ENCODE peak calls at places on chromosomes 2 and 18, in six cellular contexts. Q is ovary, I is HCT116, U is transverse colon, F is right lobe of liver, H is testis. J is an unnamed sample.

GRCh38 chr2:59789523-59789922 is 763.9 kb downstream of the BCL11A start:
- DNase-seq in Q (no peak), I (no peak), U (no peak), F (no peak), H (no peak), J (no peak)

GRCh38 chr2:23058435-23058834 is 326.5 kb upstream of the KLHL29 start:
- DNase-seq in Q (no peak), I (no peak), U (no peak), F (no peak), H (no peak), J (no peak)

GRCh38 chr2:189982777-189983394 is 79.6 kb downstream of the MSTN start:
- DNase-seq in Q (no peak), I (no peak), U (no peak), F (no peak), H (no peak), J (peak)

GRCh38 chr2:167749641-167750040 is 497.8 kb downstream of the STK39 start:
- DNase-seq in Q (no peak), I (no peak), U (no peak), F (no peak), H (no peak), J (no peak)

GRCh38 chr18:41767960-41768359 is 187.1 kb upstream of the PIK3C3 start:
- DNase-seq in Q (no peak), I (no peak), U (no peak), F (no peak), H (peak), J (peak)

GRCh38 chr2:236691799-236692167 is 122.2 kb downstream of the ACKR3 start:
- DNase-seq in Q (no peak), I (no peak), U (no peak), F (no peak), H (no peak), J (no peak)

GRCh38 chr18:74521068-74521725 is 13.1 kb upstream of the CNDP1 start:
- DNase-seq in Q (no peak), I (no peak), U (no peak), F (no peak), H (no peak), J (no peak)

GRCh38 chr2:238803996-238804395 is 43.9 kb upstream of the TWIST2 start:
- DNase-seq in Q (no peak), I (no peak), U (no peak), F (no peak), H (no peak), J (no peak)

GRCh38 chr18:74577019-74577418 is 20.7 kb upstream of the ZNF407 start:
- DNase-seq in Q (no peak), I (no peak), U (no peak), F (no peak), H (no peak), J (no peak)

GRCh38 chr2:96158554-96158940 is 13.3 kb upstream of the DUSP2 start:
- DNase-seq in Q (no peak), I (no peak), U (no peak), F (no peak), H (no peak), J (no peak)

GRCh38 chr2:105644174-105644980 is 100.3 kb upstream of the NCK2 start:
- DNase-seq in Q (no peak), I (no peak), U (no peak), F (peak), H (no peak), J (no peak)

DNA sequence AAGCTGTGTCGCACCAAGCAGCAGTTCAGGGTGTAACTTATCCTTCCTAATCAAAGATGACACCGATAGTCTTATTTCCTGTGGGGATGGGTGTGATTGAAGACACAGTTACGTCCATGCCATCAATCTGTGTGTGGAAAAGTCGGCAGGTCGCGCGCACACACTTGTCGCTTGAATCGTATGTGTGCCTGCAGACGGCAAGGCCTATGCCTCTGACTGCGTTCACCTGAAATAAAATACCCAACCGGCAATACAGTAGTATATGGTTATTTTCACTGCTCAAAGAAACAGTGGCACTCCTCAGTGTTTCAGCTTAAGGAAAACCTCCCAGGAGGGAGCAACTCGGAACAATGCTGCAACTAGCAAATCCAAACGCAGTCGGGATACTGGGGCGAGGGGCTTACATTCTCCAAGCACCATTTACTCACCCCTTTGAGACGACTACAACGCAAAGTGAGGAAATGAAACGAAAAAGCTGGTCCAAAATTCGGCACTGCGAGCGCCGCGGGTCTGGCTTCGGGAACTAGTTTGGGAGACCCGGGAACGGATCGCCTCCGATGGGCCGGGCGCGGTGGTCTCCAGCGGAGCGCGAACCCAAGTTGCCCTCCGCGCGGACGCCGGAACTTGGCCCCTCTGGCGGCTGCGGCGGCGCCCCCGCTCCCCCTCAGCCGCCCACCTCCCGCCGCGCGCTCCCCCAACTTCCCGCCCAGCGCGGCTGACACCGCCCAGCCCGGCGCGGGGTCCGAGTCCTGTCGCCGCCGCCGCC is 680 bp downstream of the PRKD3 start:
- DNase-seq in Q (no peak), I (no peak), U (peak), F (peak), H (peak), J (peak)
- TF ChIP-seq POLR2A in Q (peak), I (no peak), U (no peak), F (no peak), H (no peak), J (no peak)

GRCh38 chr2:80074321-80074720 is 230.2 kb downstream of the LRRTM1 start:
- DNase-seq in Q (no peak), I (no peak), U (no peak), F (no peak), H (no peak), J (no peak)

GRCh38 chr2:80073134-80073561 is 231.4 kb downstream of the LRRTM1 start:
- DNase-seq in Q (no peak), I (peak), U (peak), F (no peak), H (peak), J (peak)

GRCh38 chr2:80075719-80076118 is 228.8 kb downstream of the LRRTM1 start:
- DNase-seq in Q (no peak), I (no peak), U (no peak), F (no peak), H (no peak), J (no peak)

DNA sequence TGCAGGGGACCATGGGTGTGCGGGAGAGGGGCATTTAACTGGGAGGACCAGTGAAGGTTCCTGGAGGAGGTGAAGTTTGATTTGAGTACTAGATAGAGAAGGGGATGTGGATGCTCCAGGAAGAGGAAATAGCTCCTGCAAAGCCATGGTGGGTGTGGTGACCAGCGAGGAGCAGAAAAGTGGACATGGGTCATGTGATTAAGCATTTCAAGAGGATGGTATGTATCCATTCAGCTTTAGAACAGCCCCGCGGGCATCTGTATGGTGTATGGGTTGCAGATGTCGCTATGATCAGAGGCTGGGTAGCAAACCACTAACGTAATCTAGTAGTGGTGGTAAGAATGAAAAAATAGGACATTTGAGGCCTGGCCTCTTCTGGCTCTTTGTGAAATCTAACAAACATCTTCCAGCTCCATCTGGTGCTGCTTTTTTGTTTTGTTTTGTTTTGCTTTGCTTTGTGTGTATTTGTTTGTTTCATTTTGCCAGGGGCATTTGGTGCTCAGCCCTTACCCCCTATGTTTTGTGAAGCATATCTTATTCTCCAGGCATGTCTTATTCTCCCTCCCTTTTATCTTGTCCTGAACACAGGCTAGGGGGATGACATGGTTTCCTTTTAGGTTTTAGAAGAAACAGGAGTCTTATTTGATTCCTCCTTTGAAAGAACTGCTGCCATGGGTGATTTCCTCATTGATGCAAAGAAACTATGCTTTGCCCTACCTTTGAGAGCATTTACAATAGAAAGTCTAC is 226.1 kb downstream of the LRRTM1 start:
- DNase-seq in Q (no peak), I (no peak), U (no peak), F (no peak), H (no peak), J (no peak)
- TF ChIP-seq POLR2A in Q (no peak), I (no peak), U (no peak), F (no peak), H (no peak), J (no peak)

DNA sequence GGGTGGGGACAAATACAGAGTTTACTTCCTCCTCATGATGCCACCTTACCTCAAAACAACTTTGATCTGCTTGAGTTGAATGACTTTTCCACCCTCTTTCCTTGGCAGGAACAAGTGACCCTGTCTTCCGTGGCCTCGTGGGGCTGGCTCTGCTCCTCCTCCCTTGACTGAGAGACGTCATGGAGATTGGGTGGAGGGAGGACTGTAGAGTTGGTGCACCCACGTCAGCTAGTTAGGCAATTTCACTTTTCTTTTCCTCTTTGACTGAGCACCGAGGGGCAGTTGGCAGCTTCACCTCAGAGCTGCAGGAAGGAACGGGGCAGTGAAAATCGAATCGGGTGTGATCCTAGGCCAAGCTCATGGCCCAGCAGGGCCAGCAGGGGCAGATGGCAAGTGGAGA is at the start of gene SP140:
- DNase-seq in Q (no peak), I (no peak), U (peak), F (peak), H (peak), J (no peak)
- TF ChIP-seq POLR2A in Q (no peak), I (no peak), U (peak), F (peak), H (no peak), J (no peak)

GRCh38 chr2:231816327-231817026 is 30.2 kb downstream of the COPS7B start:
- DNase-seq in Q (no peak), I (no peak), U (no peak), F (no peak), H (no peak), J (no peak)
- TF ChIP-seq POLR2A in Q (no peak), I (no peak), U (no peak), F (no peak), H (no peak), J (no peak)

GRCh38 chr18:54060343-54061005 is 164.0 kb downstream of the MBD2 start:
- DNase-seq in Q (no peak), I (no peak), U (no peak), F (no peak), H (no peak), J (no peak)
- TF ChIP-seq POLR2A in Q (no peak), I (no peak), U (no peak), F (no peak), H (no peak), J (no peak)

DNA sequence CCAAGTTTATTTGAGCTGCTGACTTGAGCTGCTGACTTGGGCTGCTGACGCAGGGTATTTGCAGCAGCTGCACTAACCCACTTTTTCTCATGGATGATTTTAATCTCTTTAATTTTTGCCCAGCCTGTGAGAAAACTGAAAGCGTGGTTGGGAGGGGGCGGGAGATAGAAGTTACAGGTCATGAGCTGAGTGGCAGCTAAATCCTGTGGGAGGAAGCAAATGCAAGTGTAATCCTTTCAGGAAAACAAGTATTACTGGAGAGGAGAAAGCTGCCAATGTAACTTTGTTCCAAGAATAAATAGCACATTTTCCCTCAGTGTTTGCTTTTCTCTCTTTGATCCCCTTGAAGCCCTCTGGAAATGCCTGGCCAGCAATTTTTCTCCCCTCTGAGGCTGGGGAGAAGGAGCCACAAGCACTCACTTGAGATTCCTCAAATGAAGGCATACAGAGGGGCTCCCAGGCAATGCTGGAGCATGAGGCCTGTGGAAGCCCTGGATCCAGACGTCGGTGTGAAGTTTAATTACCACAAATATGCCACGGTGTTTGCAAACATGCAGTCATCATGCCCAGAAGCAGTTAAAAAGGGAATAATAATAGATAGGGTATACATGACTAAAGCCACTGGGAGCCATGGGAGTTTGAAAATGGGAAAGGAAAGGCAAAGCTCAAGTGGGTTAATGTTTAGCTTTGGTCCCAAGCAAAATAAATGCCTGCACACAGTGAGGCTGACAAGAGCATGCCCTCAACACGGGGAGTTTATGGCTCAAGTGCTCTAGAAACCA is 10.4 kb upstream of the EVA1A start:
- DNase-seq in Q (no peak), I (no peak), U (no peak), F (peak), H (peak), J (no peak)
- TF ChIP-seq POLR2A in Q (no peak), I (no peak), U (no peak), F (no peak), H (no peak), J (no peak)

GRCh38 chr2:27972311-27972710 is 81.8 kb downstream of the BABAM2 start:
- DNase-seq in Q (no peak), I (no peak), U (no peak), F (no peak), H (no peak), J (no peak)
- TF ChIP-seq POLR2A in Q (no peak), I (no peak), U (no peak), F (no peak), H (no peak), J (no peak)

GRCh38 chr2:216504376-216504762 is 5.7 kb downstream of the RPL37A start:
- DNase-seq in Q (no peak), I (no peak), U (no peak), F (no peak), H (no peak), J (no peak)

GRCh38 chr2:216505133-216506106 is 6.8 kb downstream of the RPL37A start:
- DNase-seq in Q (no peak), I (no peak), U (no peak), F (no peak), H (no peak), J (no peak)

GRCh38 chr2:216503697-216504375 is 5.2 kb downstream of the RPL37A start:
- DNase-seq in Q (no peak), I (no peak), U (no peak), F (no peak), H (no peak), J (no peak)

GRCh38 chr2:216501854-216502253 is 3.2 kb downstream of the RPL37A start:
- DNase-seq in Q (no peak), I (no peak), U (peak), F (no peak), H (no peak), J (no peak)

GRCh38 chr2:216502776-216503629 is 4.4 kb downstream of the RPL37A start:
- DNase-seq in Q (no peak), I (no peak), U (no peak), F (no peak), H (no peak), J (no peak)
- TF ChIP-seq POLR2A in Q (no peak), I (no peak), U (no peak), F (no peak), H (no peak), J (peak)

GRCh38 chr2:19086351-19086750 is 272.1 kb downstream of the OSR1 start:
- DNase-seq in Q (peak), I (no peak), U (no peak), F (no peak), H (no peak), J (no peak)
- TF ChIP-seq POLR2A in Q (no peak), I (no peak), U (no peak), F (no peak), H (no peak), J (no peak)